ENCODE peak calls at places on chromosomes 3 and 15, in four cellular contexts. H is cardiac fibroblast, Q is A172, D is HTR-8/SVneo. M is an unnamed sample.

GRCh38 chr15:70726753-70727152 is 36.6 kb downstream of the UACA start:
- DNase-seq in D (no peak), H (peak; percentile 30), Q (no peak), M (no peak)

GRCh38 chr3:32392530-32393302 is 1.1 kb downstream of the CMTM7 start:
- DNase-seq in H (peak; percentile 78), Q (peak; percentile 48), D (peak; percentile 29), M (peak; percentile 35)

GRCh38 chr15:70046716-70047369 is 50.9 kb downstream of the TLE3 start:
- DNase-seq in D (no peak), H (peak; percentile 5), Q (no peak), M (no peak)

GRCh38 chr3:81242871-81243270 is 518.6 kb downstream of the GBE1 start:
- DNase-seq in H (peak; percentile 61), D (peak; percentile 1), Q (no peak), M (no peak)

GRCh38 chr3:13269711-13270378 is 150.3 kb downstream of the NUP210 start:
- DNase-seq in Q (no peak), D (no peak), H (no peak), M (no peak)

GRCh38 chr3:185175370-185175987 is 22.6 kb upstream of the C3orf70 start:
- DNase-seq in Q (peak; percentile 5), H (peak; percentile 60), D (no peak), M (peak; percentile 96)

GRCh38 chr3:11641683-11642407 is 1.9 kb downstream of the VGLL4 start:
- DNase-seq in D (peak; percentile 25), H (peak; percentile 66), Q (peak; percentile 39), M (peak; percentile 67)

GRCh38 chr15:45703670-45704328 is 69.0 kb downstream of the SQOR start:
- DNase-seq in D (no peak), Q (no peak), H (no peak), M (no peak)

GRCh38 chr3:98962951-98963350 is 61.5 kb upstream of the DCBLD2 start:
- DNase-seq in H (peak; percentile 63), D (no peak), Q (peak; percentile 55), M (no peak)

GRCh38 chr3:197519801-197520211 is 36.0 kb downstream of the BDH1 start:
- DNase-seq in D (no peak), H (no peak), Q (no peak), M (peak; percentile 70)

GRCh38 chr3:127733781-127734180 is 61.0 kb downstream of the ABTB1 start:
- DNase-seq in Q (no peak), H (no peak), D (no peak), M (no peak)